ENCODE peak calls at places on chromosomes 13 and 19, in four cellular contexts. I is uterus, Y is IMR-90, V is lower leg skin. Z is an unnamed sample.

GRCh38 chr13:110107568-110108347 is 199.2 kb downstream of the COL4A1 start:
- DNase-seq in V (no peak), Y (no peak), I (no peak), Z (no peak)

GRCh38 chr13:31848621-31849020 is 109.3 kb downstream of the RXFP2 start:
- DNase-seq in Y (no peak), I (no peak), V (no peak), Z (no peak)

GRCh38 chr13:31207630-31208549 is 8.1 kb downstream of the B3GLCT start:
- DNase-seq in Y (peak; percentile 73), I (peak; percentile 70), V (no peak), Z (no peak)

GRCh38 chr13:28557725-28558124 is 62.8 kb upstream of the FLT1 start:
- DNase-seq in V (no peak), I (no peak), Y (no peak), Z (no peak)

GRCh38 chr19:16587031-16588023 is 15.1 kb upstream of the SLC35E1 start:
- DNase-seq in Y (peak; percentile 67), I (no peak), V (no peak), Z (peak; percentile 92)

GRCh38 chr13:64347662-64348061 is 2882.5 kb downstream of the PCDH9 start:
- DNase-seq in V (no peak), I (no peak), Y (peak; percentile 19), Z (no peak)

GRCh38 chr19:15702590-15702930 is 25.3 kb upstream of the OR10H2 start:
- DNase-seq in Y (no peak), I (peak; percentile 67), V (peak; percentile 95), Z (peak; percentile 92)

GRCh38 chr13:40770934-40771618 is at the start of gene MRPS31:
- DNase-seq in V (peak; percentile 99), Y (peak; percentile 91), I (peak; percentile 94), Z (peak; percentile 95)

GRCh38 chr19:10603873-10604459 is 16.9 kb upstream of the AP1M2 start:
- DNase-seq in I (no peak), V (no peak), Y (no peak), Z (no peak)

GRCh38 chr13:36453518-36453917 is 21.2 kb downstream of the CCNA1 start:
- DNase-seq in V (no peak), I (no peak), Y (peak; percentile 2), Z (no peak)

GRCh38 chr13:40494513-40494912 is 171.9 kb downstream of the FOXO1 start:
- DNase-seq in I (no peak), Y (no peak), V (no peak), Z (no peak)

GRCh38 chr19:54029930-54030490 is 33.7 kb downstream of the VSTM1 start:
- DNase-seq in Y (peak; percentile 54), V (no peak), I (peak; percentile 20), Z (no peak)

GRCh38 chr13:41827507-41828213 is 133.2 kb downstream of the VWA8 start:
- DNase-seq in Y (peak; percentile 94), V (no peak), I (peak; percentile 24), Z (no peak)

GRCh38 chr13:24892844-24893243 is 128.9 kb downstream of the RNF17 start:
- DNase-seq in V (no peak), I (no peak), Y (no peak), Z (no peak)

GRCh38 chr13:91249370-91249769 is 98.1 kb upstream of the MIR17HG start:
- DNase-seq in I (no peak), V (no peak), Y (no peak), Z (no peak)

GRCh38 chr19:39839678-39840327 is 5.8 kb upstream of the DYRK1B start:
- DNase-seq in V (no peak), I (no peak), Y (no peak), Z (no peak)

GRCh38 chr19:19334063-19334988 is 13.7 kb downstream of the MAU2 start:
- DNase-seq in Y (no peak), I (no peak), V (no peak), Z (no peak)

GRCh38 chr19:6212403-6213265 is 67.1 kb downstream of the MLLT1 start:
- DNase-seq in V (peak; percentile 71), I (peak; percentile 14), Y (no peak), Z (no peak)

GRCh38 chr13:60329221-60329983 is 67.6 kb upstream of the TDRD3 start:
- DNase-seq in Y (peak; percentile 16), I (no peak), V (no peak), Z (no peak)
- TF ChIP-seq CTCF in Y (peak; percentile 50), I (no peak), V (no peak), Z (peak; percentile 45)

GRCh38 chr19:14005381-14006084 is 587 bp downstream of the RFX1 start:
- DNase-seq in V (peak; percentile 98), Y (peak; percentile 75), I (peak; percentile 93), Z (peak; percentile 96)
- TF ChIP-seq POLR2A in V (no peak), Y (peak; percentile 85), I (peak; percentile 56), Z (peak; percentile 30)

GRCh38 chr19:52748336-52748950 is 13.6 kb upstream of the ZNF611 start:
- DNase-seq in V (no peak), I (peak; percentile 38), Y (peak; percentile 57), Z (no peak)
- TF ChIP-seq CTCF in V (no peak), I (peak; percentile 54), Y (peak; percentile 58), Z (peak; percentile 7)

GRCh38 chr19:4447327-4448146 is 10.1 kb downstream of the UBXN6 start:
- DNase-seq in I (no peak), V (no peak), Y (no peak), Z (no peak)

GRCh38 chr19:4446801-4447200 is 10.8 kb downstream of the UBXN6 start:
- DNase-seq in V (no peak), Y (no peak), I (no peak), Z (no peak)

GRCh38 chr19:4448147-4448985 is 9.2 kb downstream of the UBXN6 start:
- DNase-seq in I (no peak), Y (no peak), V (peak; percentile 85), Z (no peak)

GRCh38 chr19:4449826-4450075 is 7.8 kb downstream of the UBXN6 start:
- DNase-seq in V (no peak), I (no peak), Y (no peak), Z (no peak)

DNA sequence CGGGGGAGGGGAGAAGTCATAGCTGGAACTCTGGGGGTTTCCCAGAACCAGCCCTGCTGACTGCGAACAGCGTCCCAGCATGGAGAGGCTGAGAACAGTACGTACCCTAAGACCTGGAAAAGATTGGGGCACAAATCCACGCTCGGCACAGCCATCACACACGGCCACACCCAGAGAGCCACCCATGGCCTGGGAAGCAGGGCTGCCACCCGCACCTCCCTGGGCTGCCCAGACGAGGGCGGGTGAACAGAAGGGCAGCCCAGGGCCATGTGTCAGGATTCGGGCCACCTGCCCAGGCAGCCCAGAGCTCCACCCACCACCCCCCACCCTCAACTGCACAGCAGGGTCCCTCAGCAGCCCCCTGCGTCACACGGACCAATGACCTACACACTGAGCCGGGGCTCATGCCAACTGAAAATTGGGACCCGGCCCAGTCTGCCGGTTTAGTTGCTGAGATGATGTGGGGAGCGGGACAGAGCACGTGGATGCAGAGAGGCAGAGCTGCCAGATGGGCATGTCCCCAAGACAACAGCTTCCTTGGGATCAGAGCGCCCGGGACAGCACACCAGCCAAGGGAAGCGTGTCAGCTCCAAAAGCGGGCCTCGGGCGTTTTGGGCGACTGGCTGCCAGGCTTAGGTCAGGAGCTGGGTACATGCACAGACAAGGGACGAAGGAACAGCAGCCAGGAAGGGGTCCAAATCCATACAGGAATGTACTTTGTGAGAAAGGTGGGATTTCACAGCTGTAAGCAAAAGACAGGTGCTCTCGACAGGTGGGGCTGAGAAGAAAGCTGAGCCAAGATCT is 8.4 kb downstream of the UBXN6 start:
- DNase-seq in Y (no peak), V (peak; percentile 92), I (no peak), Z (no peak)
- TF ChIP-seq POLR2A in Y (no peak), V (no peak), I (no peak), Z (no peak)

DNA sequence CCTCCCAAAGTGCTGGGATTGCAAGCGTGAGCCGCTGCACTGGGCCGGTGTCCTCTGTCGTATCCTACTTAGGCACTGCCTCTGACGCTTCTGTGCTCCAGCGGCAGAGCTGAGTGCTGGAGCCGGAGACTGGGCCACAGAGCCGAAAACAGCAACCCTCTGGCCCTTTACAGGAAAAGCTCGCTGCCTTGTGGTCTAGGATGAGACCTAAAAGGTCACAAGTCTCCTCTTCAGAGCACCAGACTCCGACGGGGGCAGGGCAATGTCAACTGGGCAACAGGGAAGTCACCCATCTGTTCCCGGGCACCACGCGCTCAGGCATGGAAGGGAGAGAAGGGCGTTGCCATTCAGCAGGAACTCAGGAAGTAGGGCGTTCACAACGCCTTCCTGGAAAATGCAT is 91.7 kb downstream of the GADD45B start:
- DNase-seq in Y (no peak), I (no peak), V (peak; percentile 93), Z (no peak)
- TF ChIP-seq CTCF in Y (no peak), I (no peak), V (no peak), Z (no peak)

DNA sequence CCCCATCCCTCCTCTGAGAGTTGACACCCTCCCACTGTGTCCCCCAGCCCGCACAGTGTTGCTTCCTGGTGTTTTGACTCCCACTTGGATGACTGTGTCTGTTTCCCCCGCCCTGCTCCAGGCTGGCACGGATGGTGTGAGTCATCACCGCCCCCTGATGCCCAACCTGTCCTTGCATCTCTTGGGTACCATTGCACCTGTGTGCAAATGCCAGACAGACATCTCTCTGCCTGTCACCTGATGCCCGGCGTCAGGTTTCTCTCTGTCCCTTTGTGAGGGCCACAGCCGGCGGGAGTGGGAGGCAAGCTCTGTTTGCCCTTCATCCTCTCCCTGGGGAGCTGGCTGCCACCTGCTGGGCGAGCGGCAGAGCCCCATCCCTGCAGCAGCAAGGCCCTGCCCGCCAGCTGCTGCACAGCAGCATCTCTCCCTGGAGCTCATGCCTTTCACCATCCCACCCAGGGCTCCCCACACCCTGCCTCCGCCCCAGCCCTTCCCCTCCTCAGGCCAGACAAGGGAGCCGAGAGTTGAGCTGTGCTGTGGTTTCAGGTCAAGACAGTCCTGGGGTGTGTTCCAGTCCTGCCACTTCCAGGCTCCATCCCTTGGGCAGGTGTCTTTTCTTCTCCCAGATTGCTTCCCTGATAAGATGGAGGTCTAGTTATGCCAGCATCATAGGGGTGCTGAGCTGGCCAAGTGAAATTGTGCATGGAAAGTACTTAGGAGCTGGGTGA is 29.7 kb downstream of the NKPD1 start:
- DNase-seq in I (no peak), V (no peak), Y (peak; percentile 16), Z (no peak)
- TF ChIP-seq POLR2A in I (no peak), V (no peak), Y (no peak), Z (no peak)

GRCh38 chr19:4524808-4525562 is 6.7 kb upstream of the PLIN4 start:
- DNase-seq in I (no peak), Y (no peak), V (no peak), Z (peak; percentile 81)

GRCh38 chr19:4525563-4526002 is 7.3 kb upstream of the PLIN4 start:
- DNase-seq in Y (no peak), I (no peak), V (no peak), Z (no peak)

GRCh38 chr19:4521888-4522242 is 3.6 kb upstream of the PLIN4 start:
- DNase-seq in I (no peak), Y (no peak), V (no peak), Z (no peak)

GRCh38 chr19:4522291-4523002 is 4.2 kb upstream of the PLIN4 start:
- DNase-seq in Y (no peak), V (no peak), I (no peak), Z (no peak)

GRCh38 chr19:4523306-4524110 is 5.2 kb upstream of the PLIN4 start:
- DNase-seq in Y (peak; percentile 10), V (no peak), I (no peak), Z (peak; percentile 25)
- TF ChIP-seq CTCF in Y (peak; percentile 58), V (no peak), I (peak; percentile 41), Z (peak; percentile 48)

GRCh38 chr13:94345374-94346195 is 133.9 kb downstream of the DCT start:
- DNase-seq in Y (peak; percentile 44), I (no peak), V (no peak), Z (no peak)
- TF ChIP-seq POLR2A in Y (no peak), I (no peak), V (no peak), Z (no peak)

GRCh38 chr19:46616631-46617322 is 8.1 kb downstream of the PTGIR start:
- DNase-seq in Y (peak; percentile 85), V (no peak), I (no peak), Z (peak; percentile 43)
- TF ChIP-seq CTCF in Y (peak; percentile 53), V (no peak), I (peak; percentile 42), Z (peak; percentile 65)

Z was measured in Peyer's patch.